ENCODE peak calls at places on chromosome 17, in seven cellular contexts. One of them, this sample, is unnamed.

GRCh38 chr17:6800422-6801027 is 24.5 kb downstream of the FBXO39 start:
- DNase-seq in HCT116: no peak
- DNase-seq in K562: no peak
- DNase-seq in GM12878: no peak
- DNase-seq in H1: no peak
- DNase-seq in SK-N-SH: no peak
- DNase-seq in HepG2: no peak
- DNase-seq in this sample: no peak

GRCh38 chr17:75109407-75110236 is at the start of gene ARMC7:
- DNase-seq in HCT116: peak
- DNase-seq in K562: peak
- DNase-seq in GM12878: no peak
- DNase-seq in H1: no peak
- DNase-seq in SK-N-SH: peak
- DNase-seq in HepG2: peak
- DNase-seq in this sample: peak

GRCh38 chr17:68534714-68535113 is 22.5 kb downstream of the PRKAR1A start:
- DNase-seq in HCT116: no peak
- DNase-seq in K562: no peak
- DNase-seq in GM12878: no peak
- DNase-seq in H1: no peak
- DNase-seq in SK-N-SH: no peak
- DNase-seq in HepG2: no peak
- DNase-seq in this sample: no peak

GRCh38 chr17:66087073-66087472 is 104.9 kb downstream of the CEP112 start:
- DNase-seq in HCT116: no peak
- DNase-seq in K562: no peak
- DNase-seq in GM12878: no peak
- DNase-seq in H1: no peak
- DNase-seq in SK-N-SH: no peak
- DNase-seq in HepG2: no peak
- DNase-seq in this sample: no peak

GRCh38 chr17:80724723-80725388 is 180.2 kb downstream of the RPTOR start:
- DNase-seq in HCT116: peak
- DNase-seq in K562: no peak
- DNase-seq in GM12878: no peak
- DNase-seq in H1: no peak
- DNase-seq in SK-N-SH: peak
- DNase-seq in HepG2: no peak
- DNase-seq in this sample: no peak

GRCh38 chr17:50946891-50947843 is 81.0 kb upstream of the TOB1 start:
- DNase-seq in HCT116: no peak
- DNase-seq in K562: peak
- DNase-seq in GM12878: no peak
- DNase-seq in H1: no peak
- DNase-seq in SK-N-SH: no peak
- DNase-seq in HepG2: no peak
- DNase-seq in this sample: peak

GRCh38 chr17:65560628-65561371 is 648 bp downstream of the AXIN2 start:
- DNase-seq in HCT116: peak
- DNase-seq in K562: peak
- DNase-seq in GM12878: no peak
- DNase-seq in H1: peak
- DNase-seq in SK-N-SH: peak
- DNase-seq in HepG2: peak
- DNase-seq in this sample: peak

GRCh38 chr17:27578718-27579085 is 52.3 kb upstream of the LGALS9 start:
- DNase-seq in HCT116: no peak
- DNase-seq in K562: peak
- DNase-seq in GM12878: peak
- DNase-seq in H1: no peak
- DNase-seq in SK-N-SH: no peak
- DNase-seq in HepG2: peak
- DNase-seq in this sample: no peak

GRCh38 chr17:36722121-36722902 is 120.9 kb downstream of the MRM1 start:
- DNase-seq in HCT116: no peak
- DNase-seq in K562: peak
- DNase-seq in GM12878: no peak
- DNase-seq in H1: no peak
- DNase-seq in SK-N-SH: no peak
- DNase-seq in HepG2: no peak
- DNase-seq in this sample: no peak

GRCh38 chr17:19313746-19314651 is 48.5 kb downstream of the B9D1 start:
- DNase-seq in HCT116: no peak
- DNase-seq in K562: no peak
- DNase-seq in GM12878: no peak
- DNase-seq in H1: no peak
- DNase-seq in SK-N-SH: no peak
- DNase-seq in HepG2: no peak
- DNase-seq in this sample: no peak

GRCh38 chr17:46192484-46193245 is 564 bp downstream of the KANSL1 start:
- DNase-seq in HCT116: no peak
- DNase-seq in K562: peak
- DNase-seq in GM12878: no peak
- DNase-seq in H1: no peak
- DNase-seq in SK-N-SH: peak
- DNase-seq in HepG2: peak
- DNase-seq in this sample: peak

GRCh38 chr17:68248199-68248825 is 469 bp downstream of the AMZ2 start:
- DNase-seq in HCT116: no peak
- DNase-seq in K562: no peak
- DNase-seq in GM12878: no peak
- DNase-seq in H1: no peak
- DNase-seq in SK-N-SH: no peak
- DNase-seq in HepG2: no peak
- DNase-seq in this sample: peak

GRCh38 chr17:27407916-27408846 is 48.1 kb upstream of the KSR1 start:
- DNase-seq in HCT116: peak
- DNase-seq in K562: no peak
- DNase-seq in GM12878: no peak
- DNase-seq in H1: no peak
- DNase-seq in SK-N-SH: no peak
- DNase-seq in HepG2: peak
- DNase-seq in this sample: peak

GRCh38 chr17:14590458-14591250 is 289.8 kb downstream of the HS3ST3B1 start:
- DNase-seq in HCT116: no peak
- DNase-seq in K562: no peak
- DNase-seq in GM12878: no peak
- DNase-seq in H1: no peak
- DNase-seq in SK-N-SH: no peak
- DNase-seq in HepG2: no peak
- DNase-seq in this sample: no peak

GRCh38 chr17:30243002-30243401 is 7.5 kb upstream of the SLC6A4 start:
- DNase-seq in HCT116: no peak
- DNase-seq in K562: no peak
- DNase-seq in GM12878: no peak
- DNase-seq in H1: no peak
- DNase-seq in SK-N-SH: no peak
- DNase-seq in HepG2: no peak
- DNase-seq in this sample: no peak

GRCh38 chr17:59329558-59330313 is 1.7 kb upstream of the YPEL2 start:
- DNase-seq in HCT116: peak
- DNase-seq in K562: peak
- DNase-seq in GM12878: peak
- DNase-seq in H1: peak
- DNase-seq in SK-N-SH: peak
- DNase-seq in HepG2: peak
- DNase-seq in this sample: peak

GRCh38 chr17:7408341-7408740 is 696 bp downstream of the NLGN2 start:
- DNase-seq in HCT116: no peak
- DNase-seq in K562: no peak
- DNase-seq in GM12878: no peak
- DNase-seq in H1: no peak
- DNase-seq in SK-N-SH: no peak
- DNase-seq in HepG2: no peak
- DNase-seq in this sample: no peak

GRCh38 chr17:29237476-29238132 is 9.1 kb upstream of the CRYBA1 start:
- DNase-seq in HCT116: peak
- DNase-seq in K562: no peak
- DNase-seq in GM12878: no peak
- DNase-seq in H1: no peak
- DNase-seq in SK-N-SH: no peak
- DNase-seq in HepG2: no peak
- DNase-seq in this sample: no peak

GRCh38 chr17:1904273-1905052 is 74.7 kb downstream of the RPA1 start:
- DNase-seq in HCT116: no peak
- DNase-seq in K562: no peak
- DNase-seq in GM12878: peak
- DNase-seq in H1: no peak
- DNase-seq in SK-N-SH: no peak
- DNase-seq in HepG2: peak
- DNase-seq in this sample: no peak

GRCh38 chr17:45976391-45976754 is 22.7 kb upstream of the STH start:
- DNase-seq in HCT116: no peak
- DNase-seq in K562: no peak
- DNase-seq in GM12878: no peak
- DNase-seq in H1: no peak
- DNase-seq in SK-N-SH: no peak
- DNase-seq in HepG2: no peak
- DNase-seq in this sample: no peak

GRCh38 chr17:8606415-8606814 is 24.1 kb downstream of the MYH10 start:
- DNase-seq in HCT116: no peak
- DNase-seq in K562: no peak
- DNase-seq in GM12878: no peak
- DNase-seq in H1: no peak
- DNase-seq in SK-N-SH: no peak
- DNase-seq in HepG2: no peak
- DNase-seq in this sample: no peak

GRCh38 chr17:74877592-74878543 is 5.1 kb upstream of the FDXR start:
- DNase-seq in HCT116: peak
- DNase-seq in K562: peak
- DNase-seq in GM12878: no peak
- DNase-seq in H1: no peak
- DNase-seq in SK-N-SH: no peak
- DNase-seq in HepG2: peak
- DNase-seq in this sample: no peak

GRCh38 chr17:18093616-18094408 is 6.1 kb downstream of the DRG2 start:
- DNase-seq in HCT116: peak
- DNase-seq in K562: peak
- DNase-seq in GM12878: no peak
- DNase-seq in H1: no peak
- DNase-seq in SK-N-SH: no peak
- DNase-seq in HepG2: peak
- DNase-seq in this sample: no peak

GRCh38 chr17:78899361-78900260 is 3.4 kb downstream of the CEP295NL start:
- DNase-seq in HCT116: no peak
- DNase-seq in K562: no peak
- DNase-seq in GM12878: no peak
- DNase-seq in H1: no peak
- DNase-seq in SK-N-SH: peak
- DNase-seq in HepG2: no peak
- DNase-seq in this sample: peak

GRCh38 chr17:79788455-79788854 is 8.4 kb downstream of the CBX8 start:
- DNase-seq in HCT116: no peak
- DNase-seq in K562: no peak
- DNase-seq in GM12878: no peak
- DNase-seq in H1: no peak
- DNase-seq in SK-N-SH: no peak
- DNase-seq in HepG2: no peak
- DNase-seq in this sample: no peak

GRCh38 chr17:77318491-77319210 is 177.9 kb downstream of the SEC14L1 start:
- DNase-seq in HCT116: no peak
- DNase-seq in K562: no peak
- DNase-seq in GM12878: no peak
- DNase-seq in H1: no peak
- DNase-seq in SK-N-SH: peak
- DNase-seq in HepG2: no peak
- DNase-seq in this sample: no peak

GRCh38 chr17:54754560-54754959 is 146.1 kb upstream of the TOM1L1 start:
- DNase-seq in HCT116: peak
- DNase-seq in K562: peak
- DNase-seq in GM12878: no peak
- DNase-seq in H1: no peak
- DNase-seq in SK-N-SH: peak
- DNase-seq in HepG2: peak
- DNase-seq in this sample: no peak

GRCh38 chr17:41863074-41863843 is 2.0 kb downstream of the KLHL11 start:
- DNase-seq in HCT116: no peak
- DNase-seq in K562: no peak
- DNase-seq in GM12878: no peak
- DNase-seq in H1: no peak
- DNase-seq in SK-N-SH: no peak
- DNase-seq in HepG2: no peak
- DNase-seq in this sample: no peak
- TF ChIP-seq JUND in HCT116: no peak
- TF ChIP-seq JUND in K562: no peak
- TF ChIP-seq JUND in GM12878: no peak
- TF ChIP-seq JUND in H1: no peak
- TF ChIP-seq JUND in SK-N-SH: no peak
- TF ChIP-seq JUND in HepG2: no peak
- TF ChIP-seq JUND in this sample: no peak

GRCh38 chr17:31373150-31374082 is 18.1 kb upstream of the RAB11FIP4 start:
- DNase-seq in HCT116: peak
- DNase-seq in K562: peak
- DNase-seq in GM12878: peak
- DNase-seq in H1: no peak
- DNase-seq in SK-N-SH: no peak
- DNase-seq in HepG2: peak
- DNase-seq in this sample: peak
- TF ChIP-seq JUND in HCT116: no peak
- TF ChIP-seq JUND in K562: no peak
- TF ChIP-seq JUND in GM12878: no peak
- TF ChIP-seq JUND in H1: no peak
- TF ChIP-seq JUND in SK-N-SH: no peak
- TF ChIP-seq JUND in HepG2: no peak
- TF ChIP-seq JUND in this sample: no peak

GRCh38 chr17:35486920-35487727 is 38.6 kb upstream of the SLFN13 start:
- DNase-seq in HCT116: no peak
- DNase-seq in K562: no peak
- DNase-seq in GM12878: peak
- DNase-seq in H1: no peak
- DNase-seq in SK-N-SH: no peak
- DNase-seq in HepG2: no peak
- DNase-seq in this sample: no peak
- TF ChIP-seq JUND in HCT116: no peak
- TF ChIP-seq JUND in K562: no peak
- TF ChIP-seq JUND in GM12878: no peak
- TF ChIP-seq JUND in H1: no peak
- TF ChIP-seq JUND in SK-N-SH: no peak
- TF ChIP-seq JUND in HepG2: no peak
- TF ChIP-seq JUND in this sample: no peak

DNA sequence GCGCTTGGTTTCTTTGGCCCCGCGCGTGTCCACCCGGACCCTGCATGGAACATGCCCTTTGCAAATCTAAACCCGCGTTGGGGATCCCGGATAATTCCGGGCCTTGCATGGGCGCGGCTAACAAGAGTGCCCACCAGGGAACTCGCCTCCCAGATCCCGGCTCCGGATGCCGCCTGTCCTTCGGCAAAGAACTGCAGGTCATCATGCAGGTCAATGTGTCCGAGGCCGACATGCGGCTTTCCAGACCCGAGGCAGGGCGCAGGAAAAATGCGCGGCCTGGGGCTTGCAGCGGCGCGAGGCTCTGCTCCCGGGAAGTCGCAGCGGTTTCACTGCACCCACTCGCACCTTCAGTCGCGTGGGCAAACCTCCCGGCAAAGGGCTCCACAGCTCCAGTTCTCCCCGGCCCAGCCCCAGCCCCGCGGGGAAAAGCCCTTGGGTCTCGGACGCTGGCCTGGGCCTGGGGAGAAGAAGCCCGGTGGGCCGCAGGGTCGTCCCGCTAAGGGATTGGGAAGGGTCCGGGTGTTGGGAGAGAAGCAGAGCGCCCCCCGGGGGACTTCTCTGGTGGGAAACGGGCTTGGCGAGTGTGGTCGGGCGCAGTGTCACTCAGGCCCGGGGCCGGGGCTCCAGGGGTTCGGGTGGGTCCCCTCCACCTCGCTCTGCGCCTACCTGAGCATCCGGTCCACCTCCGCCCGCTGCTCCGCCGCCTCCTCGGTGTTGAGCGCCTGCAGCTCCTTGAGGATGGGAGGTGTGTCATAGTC is 805 bp downstream of the HNF1B start:
- DNase-seq in HCT116: no peak
- DNase-seq in K562: no peak
- DNase-seq in GM12878: no peak
- DNase-seq in H1: no peak
- DNase-seq in SK-N-SH: peak
- DNase-seq in HepG2: peak
- DNase-seq in this sample: no peak
- TF ChIP-seq JUND in HCT116: no peak
- TF ChIP-seq JUND in K562: no peak
- TF ChIP-seq JUND in GM12878: peak
- TF ChIP-seq JUND in H1: no peak
- TF ChIP-seq JUND in SK-N-SH: no peak
- TF ChIP-seq JUND in HepG2: no peak
- TF ChIP-seq JUND in this sample: no peak

This sample was measured in T47D.